ENCODE peak calls at places on chromosome 16, in six cellular contexts. J, E, G, W, I and A are unnamed samples. For H3K27me3, the result is how much of the 10 kb centered on the place peaks cover.

GRCh38 chr16:30010817-30011504 is at the start of gene DOC2A:
- DNase-seq in I (no peak), J (no peak), E (no peak), W (no peak), G (peak), A (no peak)

GRCh38 chr16:52398491-52398960 is 148.4 kb downstream of the TOX3 start:
- DNase-seq in E (no peak), J (no peak), W (no peak), I (no peak), G (no peak), A (no peak)

GRCh38 chr16:73145166-73145565 is 97.2 kb upstream of the ZFHX3 start:
- DNase-seq in J (no peak), I (no peak), W (no peak), G (no peak), E (no peak), A (no peak)

GRCh38 chr16:55488306-55488705 is 9.3 kb downstream of the MMP2 start:
- DNase-seq in J (no peak), I (no peak), W (no peak), E (no peak), G (no peak), A (no peak)

GRCh38 chr16:11683140-11683539 is 14.9 kb downstream of the SNN start:
- DNase-seq in E (no peak), G (no peak), J (no peak), I (peak), W (no peak), A (no peak)

GRCh38 chr16:3846595-3847091 is 33.9 kb downstream of the CREBBP start:
- DNase-seq in J (no peak), G (no peak), W (no peak), I (no peak), E (no peak), A (no peak)

GRCh38 chr16:10876799-10877341 is at the start of gene CIITA:
- DNase-seq in G (no peak), W (peak), E (no peak), J (peak), I (peak), A (peak)

GRCh38 chr16:68539704-68540370 is 746 bp downstream of the ZFP90 start:
- DNase-seq in E (no peak), I (no peak), J (no peak), G (no peak), W (no peak), A (no peak)

GRCh38 chr16:85631802-85632393 is 18.8 kb downstream of the GSE1 start:
- DNase-seq in I (no peak), W (no peak), E (no peak), G (peak), J (no peak), A (no peak)
- TF ChIP-seq POLR2AphosphoS5 in I (no peak), W (no peak), E (no peak), G (no peak), J (no peak), A (no peak)

GRCh38 chr16:65122724-65122973 is 786 bp upstream of the CDH11 start:
- DNase-seq in W (no peak), G (no peak), J (no peak), I (no peak), E (no peak), A (no peak)
- H3K27me3 ChIP-seq in W (under half), G (under half), J (under half), I (under half), E (under half), A (under half)

DNA sequence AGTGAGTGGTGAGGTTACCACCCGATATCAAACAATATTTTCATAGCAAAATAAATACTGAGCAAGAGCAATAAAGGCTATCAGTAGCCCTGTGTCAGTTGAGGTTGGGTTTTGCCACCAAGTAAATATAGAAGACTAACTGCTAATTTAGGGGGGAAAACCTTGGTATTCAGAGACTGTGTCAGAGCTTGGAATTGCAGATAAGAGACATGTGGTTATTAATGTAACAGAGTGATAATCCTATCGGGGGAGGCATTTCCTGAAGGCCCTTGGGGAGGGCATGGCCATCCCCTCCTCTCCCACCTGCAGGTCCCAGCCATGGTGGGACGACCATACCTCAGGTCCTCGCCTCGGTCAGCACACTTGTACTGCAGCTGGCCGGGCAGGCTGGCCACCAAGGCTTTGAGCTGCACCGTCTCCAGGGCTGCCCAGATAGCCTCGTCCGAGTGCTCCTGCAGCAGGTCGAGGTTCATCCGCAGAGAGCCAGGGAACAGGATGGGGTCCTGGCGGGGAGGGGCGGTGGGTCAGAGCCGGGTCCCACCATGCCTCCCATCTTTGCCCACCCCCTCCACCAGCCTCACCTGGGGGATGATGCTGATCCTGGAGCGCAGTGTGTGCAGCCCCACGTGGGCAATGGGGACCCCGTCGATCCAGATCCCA is 68.9 kb downstream of the ABCC6 start:
- DNase-seq in W (no peak), G (peak), E (no peak), J (no peak), I (no peak), A (no peak)
- TF ChIP-seq POLR2AphosphoS5 in W (no peak), G (no peak), E (no peak), J (no peak), I (no peak), A (no peak)

GRCh38 chr16:84940670-84941551 is 70.4 kb downstream of the ZDHHC7 start:
- DNase-seq in W (no peak), G (peak), I (peak), E (no peak), J (no peak), A (no peak)
- H3K27me3 ChIP-seq in W (under half), G (under half), I (under half), E (under half), J (under half), A (under half)

GRCh38 chr16:28538733-28539596 is at the start of gene NUPR1:
- DNase-seq in G (peak), I (peak), E (peak), J (no peak), W (no peak), A (peak)
- TF ChIP-seq POLR2AphosphoS5 in G (peak), I (peak), E (peak), J (no peak), W (no peak), A (peak)